ENCODE peak calls at places on chromosome 18, in four cellular contexts. U is A549, D is K562, I is GM12878. Z is an unnamed sample.
A peak's percentile ranks its signal among the peaks of the same experiment; 100 is the strongest.

GRCh38 chr18:78376036-78376435 is 603.6 kb upstream of the SALL3 start:
- DNase-seq in U (no peak), D (no peak), I (no peak), Z (no peak)

GRCh38 chr18:33010149-33010548 is 237.3 kb upstream of the KLHL14 start:
- DNase-seq in I (no peak), U (no peak), D (no peak), Z (peak; percentile 15)

GRCh38 chr18:41371718-41372117 is 583.3 kb upstream of the PIK3C3 start:
- DNase-seq in U (no peak), D (no peak), I (no peak), Z (no peak)

GRCh38 chr18:48031011-48031480 is 100.6 kb upstream of the SMAD2 start:
- DNase-seq in I (no peak), D (peak; percentile 40), U (peak; percentile 63), Z (peak; percentile 48)

GRCh38 chr18:27704721-27705361 is 472.1 kb downstream of the CDH2 start:
- DNase-seq in I (no peak), U (no peak), D (no peak), Z (no peak)

GRCh38 chr18:13558132-13558531 is 168.2 kb downstream of the FAM210A start:
- DNase-seq in I (no peak), U (peak; percentile 36), D (peak; percentile 47), Z (peak; percentile 52)

GRCh38 chr18:27769152-27769551 is 407.8 kb downstream of the CDH2 start:
- DNase-seq in I (no peak), U (no peak), D (no peak), Z (no peak)

GRCh38 chr18:62732631-62733030 is 17.3 kb downstream of the PHLPP1 start:
- DNase-seq in U (no peak), I (no peak), D (no peak), Z (no peak)

GRCh38 chr18:51453594-51453993 is 256.1 kb upstream of the MEX3C start:
- DNase-seq in D (no peak), U (no peak), I (no peak), Z (no peak)

GRCh38 chr18:70411307-70411706 is 122.5 kb downstream of the SOCS6 start:
- DNase-seq in U (no peak), D (no peak), I (no peak), Z (no peak)

GRCh38 chr18:70413455-70413854 is 124.6 kb downstream of the SOCS6 start:
- DNase-seq in D (no peak), U (no peak), I (no peak), Z (peak; percentile 45)

GRCh38 chr18:70415823-70416488 is 127.1 kb downstream of the SOCS6 start:
- DNase-seq in I (no peak), D (no peak), U (no peak), Z (no peak)

GRCh38 chr18:70414315-70414714 is 125.5 kb downstream of the SOCS6 start:
- DNase-seq in D (no peak), U (no peak), I (no peak), Z (no peak)

GRCh38 chr18:70411886-70412443 is 123.1 kb downstream of the SOCS6 start:
- DNase-seq in U (peak; percentile 61), D (no peak), I (no peak), Z (no peak)
- TF ChIP-seq HDAC2 in U (no peak), D (no peak), I (no peak), Z (no peak)

GRCh38 chr18:79697178-79697577 is 17.6 kb downstream of the CTDP1 start:
- DNase-seq in D (no peak), U (no peak), I (no peak), Z (no peak)
- TF ChIP-seq BHLHE40 in D (no peak), U (no peak), I (no peak), Z (no peak)

GRCh38 chr18:54127759-54128378 is 96.6 kb downstream of the MBD2 start:
- DNase-seq in D (no peak), I (no peak), U (peak; percentile 15), Z (peak; percentile 41)
- TF ChIP-seq HDAC2 in D (no peak), I (no peak), U (no peak), Z (no peak)

DNA sequence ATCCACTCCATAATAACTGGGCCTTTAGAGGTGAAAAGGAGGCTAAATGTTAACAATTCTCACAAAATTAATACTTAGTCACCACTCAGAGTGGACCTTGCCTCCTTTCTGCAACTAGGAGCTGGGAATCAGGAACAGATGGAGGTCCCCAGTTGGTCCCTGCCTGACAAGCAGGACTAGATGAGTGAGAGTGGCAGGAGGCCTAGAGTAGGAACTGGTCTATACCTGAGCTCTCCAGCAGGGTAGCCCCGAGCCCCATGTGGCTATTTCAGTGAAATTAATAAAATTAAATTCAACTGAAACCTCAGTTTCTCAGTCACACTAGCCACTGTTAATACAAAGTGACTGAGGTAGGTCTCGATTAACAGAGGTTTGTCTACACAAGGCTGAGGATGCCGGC is 150.5 kb downstream of the MYO5B start:
- DNase-seq in D (peak; percentile 18), I (no peak), U (no peak), Z (no peak)
- TF ChIP-seq BHLHE40 in D (no peak), I (no peak), U (no peak), Z (no peak)

GRCh38 chr18:56501896-56502295 is 136.5 kb downstream of the TXNL1 start:
- DNase-seq in I (no peak), D (no peak), U (no peak), Z (no peak)
- TF ChIP-seq HDAC2 in I (no peak), D (no peak), U (no peak), Z (no peak)

GRCh38 chr18:34661464-34662087 is 48.5 kb upstream of the DTNA start:
- DNase-seq in I (no peak), D (peak; percentile 63), U (peak; percentile 29), Z (peak; percentile 48)
- TF ChIP-seq BHLHE40 in I (no peak), D (no peak), U (no peak), Z (no peak)

GRCh38 chr18:45343365-45343764 is 271.9 kb upstream of the SLC14A2 start:
- DNase-seq in I (no peak), U (no peak), D (no peak), Z (no peak)

GRCh38 chr18:45341454-45341853 is 273.8 kb upstream of the SLC14A2 start:
- DNase-seq in U (no peak), D (no peak), I (no peak), Z (no peak)

GRCh38 chr18:45340884-45341283 is 274.4 kb upstream of the SLC14A2 start:
- DNase-seq in U (no peak), I (no peak), D (no peak), Z (no peak)

GRCh38 chr18:45342653-45343052 is 272.6 kb upstream of the SLC14A2 start:
- DNase-seq in U (no peak), I (no peak), D (no peak), Z (no peak)

DNA sequence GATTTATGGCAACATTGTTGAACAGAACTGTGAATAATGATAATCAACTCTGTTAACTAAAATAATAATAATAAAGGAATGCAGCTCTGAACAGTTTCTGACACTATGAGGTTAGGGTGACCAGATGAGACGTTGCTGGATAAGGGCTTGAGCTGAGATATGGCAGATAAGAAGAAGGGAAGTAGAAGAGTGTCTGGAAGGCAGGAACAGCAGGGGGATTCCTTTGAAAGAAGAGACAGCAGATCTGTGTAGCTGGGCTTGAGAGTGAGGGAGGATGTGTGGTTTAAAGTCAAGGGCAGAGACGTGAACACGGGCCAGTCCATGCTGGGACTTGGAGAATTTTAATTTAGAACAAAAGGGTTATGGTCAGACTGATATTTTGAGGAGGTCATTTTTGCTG is 273.1 kb upstream of the SLC14A2 start:
- DNase-seq in D (no peak), U (no peak), I (no peak), Z (no peak)
- TF ChIP-seq HDAC2 in D (no peak), U (no peak), I (no peak), Z (no peak)

DNA sequence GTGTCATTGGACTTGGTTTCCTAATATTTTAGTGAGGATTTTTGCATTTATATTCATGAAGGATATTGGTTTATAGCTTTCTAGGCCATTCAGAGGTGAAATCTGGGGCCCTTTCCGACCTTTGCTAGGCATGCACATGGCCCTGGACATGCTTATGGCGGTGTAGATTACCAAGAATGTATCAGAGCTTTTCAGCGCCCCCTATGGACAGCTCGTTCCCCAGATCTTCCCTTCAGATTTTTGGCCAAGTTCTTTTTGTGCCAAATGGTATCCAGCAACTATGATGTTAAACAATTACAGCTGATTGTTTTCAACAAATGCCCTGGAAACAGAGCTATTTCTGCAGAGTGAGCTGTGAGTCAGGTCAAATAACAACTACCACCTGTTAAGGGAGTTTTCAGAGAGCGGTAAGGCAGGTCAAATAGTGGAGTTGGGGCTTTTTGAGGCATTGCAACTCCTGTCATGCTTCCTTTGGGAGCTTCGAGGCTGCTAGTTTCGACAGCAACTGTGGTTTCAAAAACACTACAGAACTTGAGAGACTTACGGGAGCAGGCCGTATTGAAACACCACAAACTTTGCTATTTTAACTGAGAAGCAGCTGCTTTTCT is 188.3 kb downstream of the ZNF516 start:
- DNase-seq in D (no peak), U (no peak), I (peak; percentile 37), Z (no peak)
- TF ChIP-seq BHLHE40 in D (no peak), U (no peak), I (no peak), Z (no peak)

GRCh38 chr18:11996907-11997306 is 15.6 kb downstream of the IMPA2 start:
- DNase-seq in I (no peak), U (no peak), D (no peak), Z (no peak)

GRCh38 chr18:11998182-11998581 is 16.9 kb downstream of the IMPA2 start:
- DNase-seq in U (no peak), D (no peak), I (no peak), Z (no peak)

GRCh38 chr18:11995445-11996189 is 14.3 kb downstream of the IMPA2 start:
- DNase-seq in U (peak; percentile 77), I (no peak), D (peak; percentile 66), Z (peak; percentile 75)

GRCh38 chr18:11996190-11996754 is 15.0 kb downstream of the IMPA2 start:
- DNase-seq in I (no peak), U (no peak), D (no peak), Z (no peak)

GRCh38 chr18:11997466-11997865 is 16.2 kb downstream of the IMPA2 start:
- DNase-seq in D (no peak), U (no peak), I (no peak), Z (no peak)
- TF ChIP-seq HDAC2 in D (no peak), U (no peak), I (no peak), Z (no peak)